ENCODE peak calls at places on chromosomes 7 and 10, in eight cellular contexts. Z, K, R, W, H, V, Q and U are unnamed samples. For H3K27me3 and H3K36me3, the result is how much of the 10 kb centered on the place peaks cover.

GRCh38 chr10:44960482-44961230 is 1.1 kb downstream of the RASSF4 start:
- DNase-seq in V (no peak), R (no peak), H (no peak), W (no peak), K (peak), Z (no peak), Q (no peak), U (peak)

GRCh38 chr7:17758008-17758407 is 182.3 kb downstream of the SNX13 start:
- DNase-seq in Z (no peak), Q (no peak), V (no peak), H (no peak), W (no peak), R (no peak), K (no peak), U (no peak)

GRCh38 chr7:116354171-116354545 is 143.8 kb downstream of the TES start:
- DNase-seq in K (peak), H (no peak), Z (no peak), R (no peak), W (no peak), Q (no peak), V (peak), U (no peak)

GRCh38 chr7:40826419-40827216 is 691.8 kb downstream of the SUGCT start:
- DNase-seq in H (no peak), V (no peak), Q (no peak), W (no peak), R (no peak), K (no peak), Z (no peak), U (no peak)

GRCh38 chr7:105621617-105622016 is 40.3 kb upstream of the EFCAB10 start:
- DNase-seq in Z (no peak), Q (no peak), R (no peak), W (peak), H (no peak), K (peak), V (no peak), U (no peak)

GRCh38 chr10:111983970-111984525 is 199.5 kb downstream of the GPAM start:
- DNase-seq in Q (no peak), K (no peak), R (no peak), W (no peak), H (no peak), V (no peak), Z (no peak), U (no peak)

GRCh38 chr10:79608505-79609375 is 2.0 kb upstream of the SFTPA1 start:
- DNase-seq in K (no peak), Z (no peak), H (peak), R (peak), W (peak), V (peak), Q (no peak), U (peak)

GRCh38 chr7:69374036-69374420 is 224.2 kb upstream of the AUTS2 start:
- DNase-seq in H (no peak), K (no peak), W (no peak), Q (no peak), R (no peak), Z (no peak), V (peak), U (no peak)

GRCh38 chr7:30135551-30136271 is 925 bp downstream of the MTURN start:
- DNase-seq in V (peak), H (peak), Z (no peak), W (peak), K (peak), R (no peak), Q (peak), U (peak)

GRCh38 chr7:55498142-55498541 is 74.2 kb downstream of the VOPP1 start:
- DNase-seq in K (no peak), V (no peak), W (no peak), Z (no peak), R (no peak), Q (no peak), H (no peak), U (no peak)

GRCh38 chr10:109892885-109893284 is 30.4 kb downstream of the XPNPEP1 start:
- DNase-seq in R (no peak), V (peak), K (no peak), H (no peak), Z (no peak), W (no peak), Q (no peak), U (no peak)

GRCh38 chr7:23372671-23373070 is 73.5 kb downstream of the MALSU1 start:
- DNase-seq in W (no peak), K (no peak), Z (no peak), R (no peak), Q (no peak), V (no peak), H (no peak), U (no peak)

GRCh38 chr7:21605008-21605407 is 62.2 kb downstream of the DNAH11 start:
- DNase-seq in K (no peak), R (no peak), Z (no peak), W (no peak), V (no peak), H (no peak), Q (no peak), U (no peak)

GRCh38 chr7:27174077-27175004 is at the start of gene HOXA10:
- DNase-seq in Z (no peak), V (no peak), K (no peak), H (no peak), W (peak), R (no peak), Q (peak), U (peak)

GRCh38 chr10:67666416-67667043 is 29.5 kb downstream of the CTNNA3 start:
- DNase-seq in K (no peak), Z (no peak), R (no peak), Q (no peak), W (no peak), H (peak), V (peak), U (peak)

GRCh38 chr7:82755705-82756551 is 312.4 kb upstream of the CACNA2D1 start:
- DNase-seq in V (no peak), Q (no peak), K (no peak), Z (no peak), H (no peak), W (no peak), R (no peak), U (no peak)

GRCh38 chr7:33809218-33809617 is 96.1 kb upstream of the BMPER start:
- DNase-seq in V (no peak), Q (no peak), Z (no peak), H (no peak), R (no peak), K (no peak), W (no peak), U (no peak)

GRCh38 chr7:155983176-155983815 is 171.0 kb upstream of the SHH start:
- DNase-seq in Q (peak), R (no peak), H (no peak), W (no peak), K (no peak), Z (no peak), V (no peak), U (no peak)

GRCh38 chr10:62098278-62099121 is 170.1 kb downstream of the RTKN2 start:
- DNase-seq in Z (no peak), H (no peak), V (peak), Q (no peak), W (no peak), R (no peak), K (no peak), U (no peak)

GRCh38 chr7:64872809-64873500 is 30.1 kb upstream of the ZNF273 start:
- DNase-seq in R (peak), H (no peak), V (no peak), Q (no peak), Z (no peak), W (no peak), K (no peak), U (peak)

GRCh38 chr10:29946953-29947700 is 112.3 kb downstream of the JCAD start:
- DNase-seq in Z (no peak), Q (peak), K (peak), H (no peak), R (no peak), V (peak), W (peak), U (peak)

GRCh38 chr10:84574101-84574500 is 245.7 kb downstream of the CCSER2 start:
- DNase-seq in K (no peak), R (no peak), V (no peak), Z (no peak), W (no peak), H (no peak), Q (no peak), U (peak)

GRCh38 chr7:48875300-48875916 is 48.9 kb upstream of the CDC14C start:
- DNase-seq in R (no peak), V (peak), K (peak), W (peak), Q (peak), H (peak), Z (no peak), U (peak)

GRCh38 chr10:132137111-132138072 is 49.4 kb upstream of the DPYSL4 start:
- DNase-seq in W (no peak), V (no peak), K (no peak), R (no peak), Z (no peak), H (no peak), Q (peak), U (no peak)

GRCh38 chr10:91880310-91880709 is 29.0 kb downstream of the FGFBP3 start:
- DNase-seq in V (peak), W (peak), K (no peak), H (no peak), R (no peak), Z (no peak), Q (no peak), U (peak)

GRCh38 chr7:24701232-24701898 is 55.9 kb downstream of the GSDME start:
- DNase-seq in Z (no peak), H (peak), V (peak), R (no peak), K (no peak), W (peak), Q (no peak), U (no peak)

GRCh38 chr7:131656980-131657725 is 100.7 kb upstream of the PODXL start:
- DNase-seq in K (no peak), V (no peak), W (no peak), R (no peak), Q (no peak), H (no peak), Z (no peak), U (no peak)

GRCh38 chr10:113438660-113439059 is 114.2 kb upstream of the HABP2 start:
- DNase-seq in Q (no peak), K (no peak), R (no peak), H (no peak), V (no peak), Z (no peak), W (no peak), U (no peak)

GRCh38 chr10:32197423-32197822 is 141.2 kb upstream of the KIF5B start:
- DNase-seq in K (no peak), R (no peak), Z (no peak), W (no peak), H (no peak), Q (no peak), V (peak), U (no peak)

GRCh38 chr10:27474741-27475140 is 29.4 kb upstream of the RAB18 start:
- DNase-seq in R (no peak), W (no peak), K (no peak), Q (no peak), H (no peak), Z (no peak), V (no peak), U (no peak)

GRCh38 chr10:24858244-24858907 is 94.0 kb downstream of the PRTFDC1 start:
- DNase-seq in Q (no peak), K (peak), H (peak), Z (no peak), W (no peak), R (no peak), V (no peak), U (no peak)

GRCh38 chr10:69844698-69845097 is 43.0 kb downstream of the COL13A1 start:
- DNase-seq in V (no peak), R (no peak), H (no peak), K (no peak), Z (no peak), W (no peak), Q (no peak), U (no peak)

GRCh38 chr10:77165445-77166316 is 471.9 kb downstream of the KCNMA1 start:
- DNase-seq in V (peak), R (peak), W (peak), H (peak), Q (no peak), Z (no peak), K (peak), U (peak)

GRCh38 chr7:19442016-19442785 is 266.6 kb downstream of the POLR1F start:
- DNase-seq in R (no peak), H (peak), K (no peak), V (peak), Z (no peak), W (no peak), Q (no peak), U (peak)

GRCh38 chr7:102934267-102934666 is 21.5 kb downstream of the LRRC17 start:
- DNase-seq in R (no peak), W (no peak), Z (no peak), Q (no peak), H (no peak), K (no peak), V (no peak), U (no peak)

GRCh38 chr10:60735244-60735643 is 43.0 kb upstream of the CDK1 start:
- DNase-seq in Z (no peak), H (no peak), K (no peak), R (no peak), V (no peak), W (peak), Q (no peak), U (peak)

GRCh38 chr10:131650771-131651673 is 249.8 kb upstream of the PPP2R2D start:
- DNase-seq in R (no peak), W (no peak), Z (no peak), Q (no peak), K (no peak), H (no peak), V (no peak), U (peak)

GRCh38 chr7:81846398-81846797 is 76.6 kb upstream of the HGF start:
- DNase-seq in V (peak), Q (no peak), H (no peak), Z (no peak), W (no peak), R (no peak), K (peak), U (no peak)

GRCh38 chr10:66209025-66209424 is 716.8 kb upstream of the LRRTM3 start:
- DNase-seq in Z (no peak), R (no peak), V (no peak), K (no peak), W (no peak), H (no peak), Q (no peak), U (no peak)

GRCh38 chr10:79399242-79399831 is 46.1 kb downstream of the ZCCHC24 start:
- DNase-seq in Z (no peak), H (peak), Q (peak), V (peak), W (peak), K (peak), R (no peak), U (peak)

DNA sequence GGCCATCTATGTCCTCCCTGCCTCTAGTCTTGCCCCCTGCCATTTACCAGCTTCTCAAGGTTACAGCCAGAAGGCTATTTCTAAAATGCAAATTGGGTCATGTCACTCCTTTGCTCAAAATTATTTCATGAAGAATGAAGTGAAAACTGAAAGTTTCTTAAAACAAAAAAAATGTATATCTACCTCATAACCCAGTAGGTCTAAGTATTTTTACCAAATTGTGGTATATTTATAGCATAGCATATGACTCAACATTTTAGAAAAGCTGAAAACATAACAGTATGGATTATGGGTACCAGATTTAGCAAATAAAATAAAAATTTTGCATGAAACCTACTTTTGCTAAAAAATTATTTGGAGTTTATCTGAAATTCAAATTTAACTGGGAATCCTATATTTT is 78.4 kb downstream of the SLC16A9 start:
- DNase-seq in R (no peak), K (no peak), Z (no peak), V (no peak), H (no peak), Q (no peak), W (no peak), U (no peak)
- H3K27me3 ChIP-seq in R (under half), K (under half), Z (under half), V (under half), H (under half), Q (under half), W (under half), U (under half)

GRCh38 chr10:89915021-89915420 is 213.6 kb downstream of the KIF20B start:
- DNase-seq in K (no peak), Z (no peak), Q (no peak), W (no peak), H (no peak), R (no peak), V (no peak), U (no peak)
- H3K4me3 ChIP-seq in K (no peak), Z (no peak), Q (no peak), W (no peak), H (no peak), R (no peak), V (no peak), U (no peak)

GRCh38 chr10:87612107-87612506 is 47.6 kb upstream of the PAPSS2 start:
- DNase-seq in W (no peak), Z (no peak), H (no peak), Q (no peak), K (no peak), R (no peak), V (no peak), U (no peak)
- H3K36me3 ChIP-seq in W (under half), Z (under half), H (under half), Q (under half), K (under half), R (under half), V (under half), U (under half)

GRCh38 chr10:74557098-74557497 is 269.3 kb upstream of the KAT6B start:
- DNase-seq in Q (no peak), Z (no peak), H (no peak), V (no peak), W (no peak), R (no peak), K (no peak), U (no peak)
- H3K27me3 ChIP-seq in Q (under half), Z (under half), H (under half), V (under half), W (under half), R (under half), K (under half), U (under half)

DNA sequence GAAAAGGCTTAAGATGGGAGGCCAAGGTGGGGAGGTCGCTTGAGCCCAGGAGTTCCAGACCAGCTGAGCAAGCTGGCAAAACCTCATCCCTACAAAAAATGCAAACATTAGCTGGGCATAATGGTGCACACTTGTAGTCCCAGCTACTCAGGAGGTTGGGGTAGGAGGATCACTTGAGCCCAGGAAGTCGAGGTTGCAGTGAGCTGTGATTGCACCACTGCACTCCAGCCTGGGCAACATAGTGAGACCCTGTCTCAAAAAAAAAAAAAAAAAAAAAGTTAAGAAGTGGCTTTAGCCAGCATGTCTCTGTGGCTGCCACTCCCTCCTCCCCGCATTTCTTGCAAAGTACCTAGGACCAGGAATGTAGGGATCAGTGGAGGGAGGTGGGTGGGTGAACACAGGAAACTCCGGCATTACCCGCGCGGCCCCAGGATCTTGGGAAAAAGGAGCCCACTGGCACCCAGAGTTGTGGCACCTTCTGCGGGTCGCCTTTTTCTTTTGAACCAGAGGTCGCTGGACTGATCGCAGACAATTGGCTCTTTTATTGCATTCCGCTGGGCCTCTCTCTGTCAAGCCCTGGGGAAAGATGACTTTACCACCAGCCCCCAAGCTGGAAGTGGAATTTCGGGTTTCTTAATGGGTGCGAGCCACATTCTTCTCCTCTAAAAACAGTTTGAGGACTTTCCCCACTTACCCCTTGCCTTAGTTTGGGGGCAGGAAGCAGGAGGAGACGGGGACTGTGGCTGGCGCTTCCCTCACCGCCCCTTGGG is 3.5 kb downstream of the VGF start:
- DNase-seq in V (no peak), K (no peak), Q (no peak), W (no peak), R (no peak), H (no peak), Z (no peak), U (peak)
- H3K4me3 ChIP-seq in V (no peak), K (no peak), Q (no peak), W (no peak), R (no peak), H (no peak), Z (no peak), U (peak)